ENCODE peak calls at places on chromosomes 12 and 14, in four cellular contexts. B is A549, S is GM12878, F is SK-N-SH. V is an unnamed sample.

GRCh38 chr12:80593766-80594165 is 113.7 kb upstream of the MYF6 start:
- DNase-seq in B (no peak), S (no peak), F (no peak), V (no peak)

GRCh38 chr14:60944206-60944605 is 36.7 kb downstream of the TRMT5 start:
- DNase-seq in B (no peak), F (no peak), S (no peak), V (no peak)

GRCh38 chr14:54189358-54190354 is 207.2 kb upstream of the CDKN3 start:
- DNase-seq in S (no peak), B (peak; percentile 55), F (no peak), V (no peak)

GRCh38 chr14:38210168-38210567 is 2.5 kb downstream of the SSTR1 start:
- DNase-seq in S (no peak), B (peak; percentile 24), F (no peak), V (no peak)

GRCh38 chr12:113854385-113855136 is 111.6 kb downstream of the RBM19 start:
- DNase-seq in B (no peak), S (no peak), F (no peak), V (no peak)

GRCh38 chr12:116916122-116916521 is 5.4 kb downstream of the FBXW8 start:
- DNase-seq in B (no peak), S (no peak), F (no peak), V (peak; percentile 37)

GRCh38 chr12:131694116-131694838 is 16.6 kb upstream of the SFSWAP start:
- DNase-seq in F (no peak), S (no peak), B (no peak), V (no peak)

GRCh38 chr12:56645201-56645716 is 525 bp downstream of the ATP5F1B start:
- DNase-seq in F (peak; percentile 29), B (no peak), S (no peak), V (no peak)

GRCh38 chr12:3924761-3925160 is 51.6 kb upstream of the PARP11 start:
- DNase-seq in S (no peak), F (no peak), B (no peak), V (no peak)

GRCh38 chr12:45671254-45671653 is 58.3 kb upstream of the ARID2 start:
- DNase-seq in B (no peak), S (no peak), F (no peak), V (no peak)

GRCh38 chr12:19168634-19169033 is 39.1 kb downstream of the PLEKHA5 start:
- DNase-seq in F (no peak), B (no peak), S (no peak), V (no peak)

GRCh38 chr12:80442426-80443222 is 1.4 kb upstream of the PTPRQ start:
- DNase-seq in B (peak; percentile 29), S (no peak), F (no peak), V (peak; percentile 20)

GRCh38 chr12:15664491-15664890 is 124.7 kb downstream of the EPS8 start:
- DNase-seq in F (no peak), S (no peak), B (peak; percentile 56), V (no peak)

GRCh38 chr12:132557291-132557968 is 53.0 kb downstream of the LRCOL1 start:
- DNase-seq in F (no peak), B (no peak), S (no peak), V (no peak)

GRCh38 chr14:96204151-96205058 is at the start of gene BDKRB2:
- DNase-seq in B (peak; percentile 76), F (peak; percentile 91), S (no peak), V (peak; percentile 54)

GRCh38 chr12:28909291-28909690 is 239.8 kb upstream of the FAR2 start:
- DNase-seq in F (no peak), S (no peak), B (no peak), V (no peak)

GRCh38 chr12:508795-509194 is 49.1 kb downstream of the B4GALNT3 start:
- DNase-seq in F (no peak), B (no peak), S (no peak), V (no peak)

GRCh38 chr12:67910360-67911292 is 78.6 kb upstream of the IFNG-AS1 start:
- DNase-seq in F (no peak), S (no peak), B (peak; percentile 48), V (no peak)

GRCh38 chr12:57093412-57094193 is 4.7 kb downstream of the NAB2 start:
- DNase-seq in B (peak; percentile 59), S (no peak), F (peak; percentile 89), V (no peak)

GRCh38 chr12:128069359-128069997 is 197.5 kb upstream of the TMEM132C start:
- DNase-seq in B (peak; percentile 60), S (no peak), F (peak; percentile 46), V (peak; percentile 30)

GRCh38 chr14:69152181-69152943 is 557 bp downstream of the DCAF5 start:
- DNase-seq in F (peak; percentile 67), B (peak; percentile 32), S (no peak), V (peak; percentile 20)

GRCh38 chr14:92692822-92693226 is 55.6 kb downstream of the LGMN start:
- DNase-seq in F (peak; percentile 61), S (no peak), B (peak; percentile 27), V (no peak)

GRCh38 chr14:74984241-74985027 is 18.3 kb upstream of the EIF2B2 start:
- DNase-seq in B (no peak), S (no peak), F (no peak), V (no peak)
- TF ChIP-seq PBX3 in B (no peak), S (no peak), F (no peak), V (no peak)

DNA sequence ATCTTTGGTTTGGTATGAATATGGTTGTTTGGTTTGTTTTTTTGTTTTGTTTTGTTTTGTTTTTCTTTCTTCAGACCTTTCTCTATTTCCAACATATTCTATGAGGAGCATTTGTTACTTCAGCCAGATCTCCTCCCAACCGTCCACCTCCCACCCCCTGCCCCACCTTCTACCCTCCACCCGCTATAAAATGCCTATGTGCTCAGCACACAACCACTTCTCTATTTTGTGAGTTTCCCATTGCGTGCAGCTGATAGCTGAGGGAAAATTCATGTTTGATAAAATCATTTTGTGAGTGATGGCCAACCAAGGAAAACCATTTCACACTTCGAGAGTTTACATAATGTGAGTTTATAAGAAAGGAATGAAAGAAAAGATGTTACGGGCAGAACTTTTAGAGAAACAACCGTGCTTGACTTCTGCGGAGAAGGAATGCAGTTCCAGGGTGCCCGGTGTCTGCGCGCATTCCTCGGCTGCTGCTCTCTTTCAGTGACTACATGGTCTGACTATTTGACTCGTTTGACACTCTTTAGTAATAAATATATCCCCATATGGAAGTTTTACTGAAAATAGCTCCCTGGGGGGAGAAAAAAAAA is 140.9 kb downstream of the EFCAB11 start:
- DNase-seq in F (no peak), S (no peak), B (no peak), V (no peak)
- TF ChIP-seq PBX3 in F (no peak), S (no peak), B (no peak), V (no peak)

GRCh38 chr12:1591543-1591942 is 2.8 kb downstream of the FBXL14 start:
- DNase-seq in B (no peak), S (no peak), F (peak; percentile 54), V (no peak)

GRCh38 chr12:1588574-1588944 is 5.8 kb downstream of the FBXL14 start:
- DNase-seq in B (no peak), F (no peak), S (no peak), V (no peak)

GRCh38 chr12:1587927-1588573 is 6.3 kb downstream of the FBXL14 start:
- DNase-seq in F (no peak), B (no peak), S (no peak), V (no peak)

GRCh38 chr12:1591029-1591428 is 3.4 kb downstream of the FBXL14 start:
- DNase-seq in F (no peak), S (no peak), B (peak; percentile 40), V (no peak)

DNA sequence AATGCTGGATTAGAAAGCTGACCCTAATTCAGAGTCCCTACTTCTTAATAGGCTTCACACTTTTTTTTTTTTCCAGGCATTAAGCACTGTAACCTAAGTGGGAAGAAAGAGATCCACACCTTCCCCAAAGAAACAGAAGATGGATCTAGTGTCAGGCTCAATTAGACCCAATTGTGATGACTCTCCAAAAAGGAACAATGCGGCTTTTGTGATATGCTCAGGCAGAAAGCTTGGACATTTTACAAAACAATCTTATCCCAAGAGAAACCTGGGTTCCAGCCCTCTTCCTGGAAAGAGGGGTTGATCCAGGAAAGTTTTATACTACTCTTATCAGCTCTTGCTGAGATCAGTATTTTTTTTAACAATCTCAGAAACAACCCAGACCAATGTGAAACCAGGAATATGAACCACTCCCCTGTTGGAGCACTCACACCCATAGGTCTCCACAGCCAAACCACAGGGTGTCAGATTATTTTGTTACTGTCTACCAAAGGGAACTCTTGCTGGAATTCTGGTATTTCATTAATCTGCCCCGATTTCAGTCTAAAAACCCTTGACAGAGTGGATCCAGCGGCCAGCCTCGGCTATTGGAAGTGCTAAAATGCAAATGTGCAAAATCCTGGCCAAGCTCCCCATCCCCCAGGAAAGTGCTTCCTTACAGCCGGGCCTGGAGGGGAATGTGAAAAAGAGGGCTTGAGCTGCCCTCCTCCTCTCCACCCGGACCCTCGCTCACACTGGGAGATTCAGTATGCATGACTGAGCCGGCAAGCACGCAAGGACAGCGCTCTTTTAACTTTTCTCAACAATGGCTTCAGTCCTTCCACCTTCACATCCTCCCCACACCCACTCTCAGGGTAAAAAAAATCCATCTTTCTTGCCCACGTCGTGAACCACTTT is 4.0 kb downstream of the FBXL14 start:
- DNase-seq in F (no peak), S (no peak), B (no peak), V (no peak)
- TF ChIP-seq PBX3 in F (peak; percentile 26), S (no peak), B (no peak), V (no peak)

GRCh38 chr12:100554608-100555077 is 18.8 kb upstream of the GAS2L3 start:
- DNase-seq in S (no peak), B (peak; percentile 89), F (peak; percentile 77), V (peak; percentile 88)
- TF ChIP-seq PBX3 in S (no peak), B (no peak), F (no peak), V (no peak)

GRCh38 chr12:52171950-52172512 is 19.8 kb downstream of the KRT80 start:
- DNase-seq in B (peak; percentile 87), S (no peak), F (no peak), V (peak; percentile 39)
- TF ChIP-seq PBX3 in B (no peak), S (no peak), F (no peak), V (no peak)

V was measured in HepG2.